ENCODE peak calls at places on chromosomes 1 and 21, in six cellular contexts. Q is heart left ventricle, A is body of pancreas, R is stomach, S is suprapubic skin, P is IMR-90. M is an unnamed sample.
A peak's percentile ranks its signal among the peaks of the same experiment; 100 is the strongest.

GRCh38 chr1:214966366-214966765 is 116.2 kb upstream of the KCNK2 start:
- DNase-seq in Q (no peak), A (no peak), P (peak; percentile 19), R (no peak), S (no peak), M (no peak)

GRCh38 chr1:23013657-23014056 is 2.0 kb downstream of the TEX46 start:
- DNase-seq in S (no peak), Q (no peak), A (peak; percentile 3), P (no peak), R (no peak), M (no peak)

GRCh38 chr1:33683913-33684312 is 180.0 kb upstream of the HMGB4 start:
- DNase-seq in Q (peak; percentile 42), R (no peak), S (no peak), A (no peak), P (no peak), M (no peak)

GRCh38 chr1:9280015-9280860 is 12.5 kb upstream of the SPSB1 start:
- DNase-seq in P (peak; percentile 93), Q (no peak), A (no peak), R (peak; percentile 55), S (no peak), M (peak; percentile 74)

GRCh38 chr1:6351480-6352137 is 42.0 kb downstream of the ACOT7 start:
- DNase-seq in A (peak; percentile 72), P (no peak), S (no peak), R (peak; percentile 73), Q (peak; percentile 69), M (peak; percentile 81)

GRCh38 chr21:26972131-26972707 is 5.3 kb upstream of the ADAMTS5 start:
- DNase-seq in S (no peak), Q (no peak), R (no peak), A (no peak), P (no peak), M (no peak)

GRCh38 chr1:161721738-161722343 is 497 bp downstream of the FCRLB start:
- DNase-seq in Q (no peak), A (peak; percentile 31), R (no peak), S (no peak), P (peak; percentile 92), M (no peak)

GRCh38 chr1:222009105-222009730 is 267.3 kb upstream of the DUSP10 start:
- DNase-seq in Q (no peak), A (peak; percentile 31), R (no peak), S (no peak), P (no peak), M (no peak)

GRCh38 chr1:1599919-1600860 is at the start of gene FNDC10:
- DNase-seq in A (no peak), P (no peak), R (no peak), S (no peak), Q (no peak), M (no peak)

GRCh38 chr1:183310753-183311465 is 107.3 kb downstream of the NMNAT2 start:
- DNase-seq in A (peak; percentile 67), P (no peak), S (no peak), Q (no peak), R (no peak), M (no peak)

GRCh38 chr1:31154000-31154631 is 85.6 kb downstream of the NKAIN1 start:
- DNase-seq in P (no peak), A (no peak), Q (no peak), R (no peak), S (no peak), M (no peak)

GRCh38 chr21:38897532-38898421 is 92.0 kb downstream of the ETS2 start:
- DNase-seq in S (no peak), A (no peak), Q (no peak), P (no peak), R (no peak), M (no peak)
- TF ChIP-seq POLR2A in S (no peak), A (no peak), Q (no peak), P (no peak), R (no peak), M (no peak)

GRCh38 chr1:151054971-151055547 is 4.4 kb downstream of the CDC42SE1 start:
- DNase-seq in Q (no peak), S (no peak), R (no peak), A (no peak), P (no peak), M (no peak)
- H3K27ac ChIP-seq in Q (no peak overlapping the region), S (peak overlapping the region; percentile 95), R (peak overlapping the region; percentile 97), A (peak overlapping the region; percentile 94), P (no peak overlapping the region), M (peak overlapping the region; percentile 94)

GRCh38 chr1:203025721-203026665 is at the start of gene PPFIA4:
- DNase-seq in S (peak; percentile 88), A (peak; percentile 86), P (peak; percentile 75), R (peak; percentile 89), Q (peak; percentile 92), M (peak; percentile 87)
- TF ChIP-seq POLR2A in S (no peak), A (peak; percentile 12), P (no peak), R (no peak), Q (peak; percentile 16), M (peak; percentile 23)

GRCh38 chr1:247291835-247292561 is 36.1 kb downstream of the VN1R5 start:
- DNase-seq in Q (no peak), R (no peak), A (no peak), P (no peak), S (peak; percentile 61), M (no peak)
- H3K27ac ChIP-seq in Q (no peak overlapping the region), R (no peak overlapping the region), A (no peak overlapping the region), P (no peak overlapping the region), S (no peak overlapping the region), M (no peak overlapping the region)

GRCh38 chr1:178174539-178174938 is 80.6 kb downstream of the RASAL2 start:
- DNase-seq in S (no peak), Q (no peak), R (no peak), A (no peak), P (no peak), M (no peak)
- TF ChIP-seq POLR2A in S (no peak), Q (no peak), R (no peak), A (no peak), P (no peak), M (no peak)

DNA sequence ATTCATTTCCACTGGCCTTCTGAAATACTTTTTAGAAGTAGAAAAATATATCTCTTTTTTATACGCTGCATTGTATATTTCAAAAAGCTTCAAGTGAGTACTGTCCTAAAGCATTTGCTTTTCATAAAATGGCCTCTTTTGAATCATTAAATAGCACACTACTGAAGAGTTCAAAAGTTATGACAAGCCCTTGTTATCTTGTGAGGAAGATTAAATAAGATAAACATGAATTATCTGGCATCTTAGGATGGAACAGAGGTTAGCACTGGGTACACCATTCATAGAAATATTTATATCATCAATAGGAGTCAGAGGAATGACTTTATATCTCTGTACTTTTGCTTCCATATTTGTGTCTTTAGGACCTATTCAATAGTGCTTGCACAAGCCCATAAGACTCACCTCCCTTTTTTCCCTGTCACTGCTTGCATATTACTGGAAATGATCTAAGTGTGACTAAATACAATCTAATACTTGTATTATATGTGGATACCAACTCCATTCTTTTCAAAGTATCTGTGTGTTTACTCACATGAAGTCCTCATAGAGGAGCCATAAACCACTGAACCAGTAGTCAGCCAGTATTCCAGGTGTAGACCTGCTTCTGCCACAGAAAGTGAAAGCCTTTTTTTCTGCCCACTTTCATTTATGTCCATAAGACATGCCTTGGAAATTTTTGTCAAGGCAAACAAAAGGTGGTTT is 274.2 kb upstream of the C1orf105 start:
- DNase-seq in A (no peak), Q (no peak), S (no peak), P (peak; percentile 63), R (no peak), M (no peak)
- H3K27ac ChIP-seq in A (no peak overlapping the region), Q (peak overlapping the region; percentile 85), S (peak overlapping the region; percentile 83), P (peak overlapping the region; percentile 86), R (peak overlapping the region; percentile 87), M (peak overlapping the region; percentile 88)

DNA sequence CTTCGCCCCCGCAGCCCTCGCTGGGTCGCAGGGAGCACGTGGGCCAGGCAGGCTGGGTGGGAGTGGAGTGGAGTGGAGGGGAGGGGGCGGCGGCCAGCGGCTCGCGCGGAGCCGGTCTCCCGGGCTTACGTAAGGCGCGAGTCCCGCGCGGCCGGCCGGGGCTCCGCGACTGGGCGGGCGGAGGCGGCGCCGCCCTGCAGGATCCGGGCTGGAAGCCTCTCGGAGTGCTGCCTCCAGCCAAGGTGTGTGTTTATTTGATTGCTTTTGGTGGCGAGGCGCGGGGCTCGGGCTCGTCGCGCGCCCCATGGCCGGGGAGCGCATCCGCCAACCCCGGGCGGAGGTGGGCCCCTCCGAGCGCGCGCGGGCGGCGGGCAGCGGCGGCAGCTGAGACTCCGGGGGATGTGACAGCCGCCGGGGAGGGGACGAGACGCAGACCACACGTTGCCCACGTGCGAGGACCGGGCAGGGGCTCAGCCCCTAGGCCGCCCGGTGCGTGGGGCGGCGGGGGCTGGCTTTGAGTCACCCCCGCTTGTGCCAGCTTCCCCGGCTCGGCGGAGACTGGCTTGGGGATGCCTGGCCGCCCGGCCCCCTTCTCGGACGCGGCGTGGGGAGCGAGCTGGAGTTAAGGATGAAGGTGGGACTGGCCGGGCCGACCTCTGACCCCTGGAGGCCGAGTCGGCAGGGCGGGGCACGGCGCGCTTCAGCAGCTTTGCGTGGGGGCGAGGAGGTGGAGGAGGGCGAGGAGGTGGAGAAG is 402 bp upstream of the AK4 start:
- DNase-seq in A (peak; percentile 28), S (peak; percentile 79), R (peak; percentile 71), P (no peak), Q (peak; percentile 64), M (peak; percentile 62)
- TF ChIP-seq POLR2A in A (no peak), S (no peak), R (no peak), P (no peak), Q (peak; percentile 18), M (no peak)

DNA sequence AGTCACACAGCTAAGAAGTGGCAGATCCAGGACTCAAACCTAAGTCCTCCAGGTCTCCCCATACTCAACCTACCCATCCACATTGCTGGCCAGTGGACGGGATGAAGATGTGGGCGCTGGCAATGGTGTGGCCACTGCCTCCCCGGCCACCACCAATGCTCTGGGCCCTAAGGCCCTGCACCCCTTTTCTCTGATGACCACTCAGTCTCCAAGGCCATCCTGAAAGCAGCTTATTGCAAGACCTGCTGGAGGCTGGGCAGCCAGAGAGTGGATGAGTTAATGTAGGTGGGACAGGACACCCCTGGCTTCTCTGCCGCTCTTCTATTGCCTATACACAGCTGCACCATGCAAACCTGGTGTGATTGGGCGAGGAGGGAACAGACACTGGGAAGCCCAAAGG is 178.7 kb downstream of the HIVEP3 start:
- DNase-seq in R (no peak), A (no peak), P (no peak), S (no peak), Q (no peak), M (no peak)
- H3K27ac ChIP-seq in R (no peak overlapping the region), A (no peak overlapping the region), P (no peak overlapping the region), S (no peak overlapping the region), Q (no peak overlapping the region), M (no peak overlapping the region)

M was measured in transverse colon.